ENCODE peak calls at places on chromosomes 1 and 21, in ten cellular contexts. R is activated B cell treated with CpG ODN at 0.5 μM for 24 hours, Y is AG04450, N is LHCN-M2, D is bronchial epithelial cell, I is progenitor cell of endocrine pancreas, W is fibroblast of the aortic adventitia, O is uterus, X is iPS-NIHi11, M is A549. L is an unnamed sample.

GRCh38 chr1:60859111-60859510 is 223.2 kb upstream of the NFIA start:
- DNase-seq in X (no peak), M (no peak), I (no peak), R (no peak), N (no peak), D (no peak), Y (no peak), O (no peak), W (no peak), L (no peak)

GRCh38 chr1:172895050-172895460 is 155.7 kb downstream of the TNFSF18 start:
- DNase-seq in O (no peak), X (no peak), N (peak), R (no peak), Y (no peak), I (no peak), D (no peak), W (no peak), M (no peak), L (no peak)

GRCh38 chr1:8712413-8713229 is 104.8 kb downstream of the RERE start:
- DNase-seq in M (peak), Y (peak), D (peak), R (no peak), W (peak), X (peak), I (no peak), O (no peak), N (peak), L (peak)

GRCh38 chr1:39758556-39759435 is 12.4 kb downstream of the OXCT2 start:
- DNase-seq in N (no peak), D (no peak), W (no peak), X (no peak), Y (no peak), M (no peak), I (no peak), R (no peak), O (no peak), L (no peak)

GRCh38 chr1:112358798-112359408 is 37.1 kb upstream of the CTTNBP2NL start:
- DNase-seq in O (peak), R (no peak), X (peak), I (peak), M (peak), N (peak), Y (peak), D (peak), W (peak), L (no peak)

GRCh38 chr1:18540136-18540765 is 59.5 kb downstream of the KLHDC7A start:
- DNase-seq in N (no peak), W (no peak), Y (no peak), M (no peak), O (no peak), X (no peak), R (no peak), D (no peak), I (no peak), L (no peak)

GRCh38 chr21:33968082-33968997 is 52.7 kb upstream of the ATP5PO start:
- DNase-seq in O (no peak), R (no peak), N (peak), D (peak), Y (no peak), I (no peak), M (peak), X (peak), W (peak), L (peak)

GRCh38 chr1:9352364-9353140 is 59.9 kb downstream of the SPSB1 start:
- DNase-seq in M (no peak), W (no peak), D (no peak), I (no peak), O (no peak), Y (no peak), N (no peak), X (no peak), R (no peak), L (no peak)

GRCh38 chr1:20829531-20829930 is 42.4 kb upstream of the HP1BP3 start:
- DNase-seq in I (no peak), M (no peak), R (no peak), W (peak), D (peak), N (peak), Y (no peak), X (no peak), O (no peak), L (no peak)

GRCh38 chr1:58067082-58067481 is 479.4 kb downstream of the OMA1 start:
- DNase-seq in R (no peak), D (no peak), Y (no peak), M (no peak), I (no peak), W (no peak), O (no peak), N (no peak), X (no peak), L (no peak)